ENCODE peak calls at places on chromosomes 4 and X, in six cellular contexts. R is cardiac muscle cell, D is A673, P is astrocyte of the spinal cord, U is epithelial cell of esophagus, S is endodermal cell. K is an unnamed sample.

GRCh38 chr4:75841641-75842520 is 60.4 kb downstream of the PPEF2 start:
- DNase-seq in R (no peak), D (no peak), P (peak), U (no peak), S (no peak), K (no peak)

GRCh38 chrX:153922932-153923857 is 2.9 kb downstream of the ARHGAP4 start:
- DNase-seq in R (peak), D (no peak), P (peak), U (peak), S (no peak), K (no peak)

GRCh38 chrX:353566-354535 is 32.9 kb downstream of the PPP2R3B start:
- DNase-seq in R (no peak), D (no peak), P (no peak), U (no peak), S (no peak), K (no peak)

GRCh38 chr4:176303938-176304337 is 15.8 kb upstream of the SPCS3 start:
- DNase-seq in R (no peak), D (no peak), P (no peak), U (no peak), S (no peak), K (no peak)

GRCh38 chr4:142405021-142405991 is 440.8 kb downstream of the INPP4B start:
- DNase-seq in R (peak), D (peak), P (peak), U (peak), S (peak), K (no peak)

GRCh38 chr4:2948895-2949781 is 14.1 kb downstream of the NOP14 start:
- DNase-seq in R (peak), D (peak), P (no peak), U (peak), S (peak), K (no peak)

GRCh38 chrX:25968920-25969319 is 169.2 kb upstream of the MAGEB18 start:
- DNase-seq in R (peak), D (peak), P (peak), U (peak), S (peak), K (no peak)

GRCh38 chr4:6869944-6870343 is 39.7 kb upstream of the TBC1D14 start:
- DNase-seq in R (no peak), D (no peak), P (no peak), U (peak), S (no peak), K (no peak)

GRCh38 chr4:85409251-85409650 is 65.7 kb upstream of the ARHGAP24 start:
- DNase-seq in R (peak), D (no peak), P (no peak), U (no peak), S (no peak), K (no peak)

GRCh38 chrX:16807548-16807947 is 21.3 kb downstream of the TXLNG start:
- DNase-seq in R (peak), D (no peak), P (peak), U (no peak), S (peak), K (no peak)

GRCh38 chr4:8442596-8443358 is 2.2 kb downstream of the TRMT44 start:
- DNase-seq in R (no peak), D (no peak), P (no peak), U (no peak), S (no peak), K (no peak)

GRCh38 chr4:3449047-3449573 is 7.3 kb downstream of the HGFAC start:
- DNase-seq in R (no peak), D (no peak), P (no peak), U (no peak), S (no peak), K (no peak)

GRCh38 chrX:68488657-68489056 is 10.2 kb upstream of the YIPF6 start:
- DNase-seq in R (no peak), D (no peak), P (no peak), U (no peak), S (no peak), K (no peak)

GRCh38 chr4:138910914-138911336 is 104.7 kb upstream of the NOCT start:
- DNase-seq in R (peak), D (no peak), P (peak), U (peak), S (peak), K (no peak)

GRCh38 chr4:102825261-102826071 is 1.9 kb downstream of the UBE2D3 start:
- DNase-seq in R (peak), D (peak), P (peak), U (peak), S (peak), K (no peak)

GRCh38 chr4:15353207-15353606 is 74.6 kb upstream of the C1QTNF7 start:
- DNase-seq in R (no peak), D (no peak), P (no peak), U (no peak), S (no peak), K (no peak)

GRCh38 chr4:970046-970745 is 3.2 kb downstream of the DGKQ start:
- DNase-seq in R (no peak), D (no peak), P (no peak), U (no peak), S (peak), K (no peak)

GRCh38 chr4:971670-972500 is 1.5 kb downstream of the DGKQ start:
- DNase-seq in R (no peak), D (no peak), P (no peak), U (no peak), S (no peak), K (no peak)

GRCh38 chr4:972651-973424 is 531 bp downstream of the DGKQ start:
- DNase-seq in R (peak), D (peak), P (no peak), U (peak), S (peak), K (no peak)

GRCh38 chr4:968621-969394 is 4.6 kb downstream of the DGKQ start:
- DNase-seq in R (no peak), D (no peak), P (no peak), U (no peak), S (no peak), K (no peak)

DNA sequence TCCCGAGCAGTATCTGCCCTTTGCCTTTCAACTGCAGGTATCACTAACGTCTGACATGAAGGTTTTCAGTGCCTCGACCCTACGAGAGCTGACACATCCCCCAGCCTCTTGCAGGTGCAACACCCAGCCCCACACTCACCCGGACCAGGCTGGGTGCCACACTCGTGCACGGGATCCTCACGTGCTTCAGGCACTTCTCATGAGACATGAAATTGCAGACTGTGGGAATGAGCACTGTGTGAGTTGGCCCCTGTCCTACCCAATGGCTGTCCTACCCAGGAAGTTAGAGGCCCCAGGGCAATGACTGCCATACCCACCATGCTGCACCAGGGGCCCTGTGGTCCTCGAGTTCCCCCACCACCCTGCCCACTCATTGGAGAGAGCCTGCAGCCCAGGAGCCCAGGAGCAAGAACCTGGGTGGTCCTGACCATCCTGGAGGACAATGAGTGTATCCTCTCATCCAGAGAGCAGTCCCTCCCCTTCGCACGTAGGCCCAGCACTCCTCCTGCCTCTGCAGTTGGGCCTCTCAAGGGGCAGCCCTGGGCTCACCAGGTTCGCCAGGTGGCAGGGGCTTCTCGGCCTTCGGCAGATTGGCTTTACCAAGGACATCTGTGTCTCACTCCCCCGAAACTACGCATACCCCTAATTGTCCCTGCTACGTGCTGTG is 2.4 kb downstream of the DGKQ start:
- DNase-seq in R (no peak), D (no peak), P (no peak), U (peak), S (no peak), K (no peak)
- H3K4me3 ChIP-seq in R (no peak), D (no peak), P (no peak), U (no peak), S (no peak), K (no peak)

DNA sequence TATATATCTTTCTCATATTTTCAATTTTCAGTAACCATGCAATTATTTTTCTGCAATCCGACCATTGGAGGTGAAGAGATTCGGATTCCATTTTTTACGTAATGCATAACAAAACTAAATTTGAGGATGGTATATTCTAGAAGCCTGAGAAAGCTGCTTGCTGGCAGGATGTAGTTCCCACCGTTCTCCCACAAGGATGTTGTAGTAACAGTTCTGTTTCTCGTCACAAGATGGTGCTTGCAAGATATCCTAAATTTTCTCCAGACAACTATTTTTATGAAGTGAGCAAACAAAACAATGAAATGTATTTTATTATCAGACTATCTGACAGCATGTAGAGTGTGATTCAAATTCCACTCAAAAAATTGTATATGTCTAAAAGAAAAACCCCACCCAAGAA is 10.7 kb downstream of the PWWP3B start:
- DNase-seq in R (peak), D (no peak), P (peak), U (no peak), S (no peak), K (no peak)
- TF ChIP-seq CTCF in R (peak), D (no peak), P (peak), U (peak), S (no peak), K (no peak)

GRCh38 chr4:39045791-39046221 is 13.6 kb upstream of the TMEM156 start:
- DNase-seq in R (peak), D (no peak), P (peak), U (peak), S (no peak), K (no peak)
- H3K4me3 ChIP-seq in R (peak), D (peak), P (peak), U (peak), S (peak), K (peak)

GRCh38 chrX:77910108-77910840 is at the start of gene ATP7A:
- DNase-seq in R (peak), D (peak), P (peak), U (peak), S (peak), K (peak)
- TF ChIP-seq CTCF in R (peak), D (peak), P (peak), U (peak), S (peak), K (peak)

GRCh38 chr4:109251396-109251795 is 51.1 kb downstream of the COL25A1 start:
- DNase-seq in R (no peak), D (no peak), P (no peak), U (no peak), S (no peak), K (no peak)
- H3K4me3 ChIP-seq in R (no peak), D (no peak), P (no peak), U (no peak), S (no peak), K (no peak)

DNA sequence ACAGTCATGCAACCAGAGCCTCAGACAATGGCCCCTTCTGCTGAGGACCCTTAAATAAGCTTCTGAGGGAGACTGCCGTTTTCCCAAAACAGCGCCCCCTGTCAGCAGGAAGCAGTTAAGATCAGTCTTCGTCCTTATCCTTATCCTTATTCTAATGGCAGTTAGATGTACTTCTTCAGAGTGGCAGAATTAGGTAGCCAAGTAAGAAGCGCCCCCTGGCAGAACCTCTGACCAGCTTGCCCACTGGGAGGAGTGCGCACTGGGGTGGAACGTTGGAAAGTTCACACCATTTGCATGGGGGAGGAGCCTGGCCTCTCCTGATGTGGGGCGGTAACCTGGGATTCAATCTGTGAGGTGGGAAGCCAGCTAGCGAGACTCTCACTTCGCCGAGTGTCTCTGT is 133.6 kb upstream of the QRFPR start:
- DNase-seq in R (no peak), D (no peak), P (no peak), U (no peak), S (peak), K (no peak)
- TF ChIP-seq CTCF in R (no peak), D (peak), P (peak), U (no peak), S (peak), K (no peak)

GRCh38 chrX:49233176-49233575 is at the start of gene CACNA1F:
- DNase-seq in R (no peak), D (no peak), P (no peak), U (no peak), S (no peak), K (no peak)
- H3K4me3 ChIP-seq in R (no peak), D (no peak), P (no peak), U (no peak), S (no peak), K (no peak)

GRCh38 chr4:184099541-184099966 is 118.1 kb downstream of the ENPP6 start:
- DNase-seq in R (no peak), D (no peak), P (no peak), U (no peak), S (no peak), K (no peak)

GRCh38 chr4:184099033-184099432 is 118.6 kb downstream of the ENPP6 start:
- DNase-seq in R (no peak), D (no peak), P (no peak), U (no peak), S (no peak), K (no peak)

GRCh38 chr4:184101711-184102110 is 116.0 kb downstream of the ENPP6 start:
- DNase-seq in R (no peak), D (no peak), P (no peak), U (no peak), S (no peak), K (no peak)

GRCh38 chr4:184102488-184102887 is 115.2 kb downstream of the ENPP6 start:
- DNase-seq in R (no peak), D (no peak), P (no peak), U (no peak), S (peak), K (no peak)

DNA sequence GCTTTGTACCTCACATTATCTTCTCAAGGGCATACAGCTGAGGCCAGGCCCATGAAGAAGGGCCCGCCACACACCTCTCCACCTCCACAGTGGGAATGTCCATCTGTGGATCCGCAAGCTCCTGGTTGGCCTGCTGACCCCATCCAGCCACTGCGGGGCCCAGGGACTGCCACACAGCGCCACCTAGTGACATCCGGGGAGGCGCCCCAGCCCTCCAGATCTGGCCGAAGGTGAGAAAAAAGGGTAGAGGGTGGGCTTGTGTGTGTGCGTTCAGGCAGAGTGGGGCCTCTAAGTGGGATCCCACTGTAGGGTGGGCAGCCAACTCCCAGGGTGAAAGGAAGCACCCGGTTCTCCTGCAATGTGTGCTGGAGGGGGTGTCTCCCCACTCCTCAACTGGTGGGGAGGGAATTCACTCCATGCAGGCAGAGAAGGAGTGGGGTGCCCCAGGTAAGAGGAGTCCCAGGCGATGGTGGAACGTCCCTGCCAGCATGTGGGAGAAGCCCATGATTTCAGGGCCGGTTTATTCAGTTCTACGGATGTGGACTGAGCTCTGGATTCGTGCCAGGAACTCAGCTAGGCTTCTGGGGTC is 117.3 kb downstream of the ENPP6 start:
- DNase-seq in R (peak), D (no peak), P (peak), U (peak), S (peak), K (no peak)
- TF ChIP-seq CTCF in R (peak), D (no peak), P (peak), U (peak), S (peak), K (peak)

GRCh38 chr4:158721680-158722079 is 1.5 kb downstream of the PPID start:
- DNase-seq in R (no peak), D (no peak), P (no peak), U (no peak), S (no peak), K (no peak)
- H3K4me3 ChIP-seq in R (no peak), D (no peak), P (no peak), U (no peak), S (peak), K (no peak)